ENCODE peak calls at places on chromosomes 16 and 17, in seven cellular contexts. One of them, this sample, is unnamed.

GRCh38 chr17:63686138-63686685 is 13.7 kb downstream of the LIMD2 start:
- DNase-seq in activated T-helper 1 cell treated with anti-CD3 and anti-CD28 coated beads, Interleukin-2, amount 50 U/mL, for 16 hours: no peak
- DNase-seq in mucosa of descending colon: no peak
- DNase-seq in NCI-H446 treated with DMSO at 0.1 percent for 48 hours: no peak
- DNase-seq in cardiac muscle cell: no peak
- DNase-seq in AG04450: no peak
- DNase-seq in NCI-H1436 treated with DMSO at 0.1 percent for 48 hours: no peak
- DNase-seq in this sample: no peak

GRCh38 chr17:44350733-44351226 is 5.7 kb downstream of the GRN start:
- DNase-seq in activated T-helper 1 cell treated with anti-CD3 and anti-CD28 coated beads, Interleukin-2, amount 50 U/mL, for 16 hours: peak; percentile 55
- DNase-seq in mucosa of descending colon: peak; percentile 80
- DNase-seq in NCI-H446 treated with DMSO at 0.1 percent for 48 hours: no peak
- DNase-seq in cardiac muscle cell: peak; percentile 77
- DNase-seq in AG04450: no peak
- DNase-seq in NCI-H1436 treated with DMSO at 0.1 percent for 48 hours: no peak
- DNase-seq in this sample: no peak

GRCh38 chr16:12901204-12901596 is 198 bp upstream of the SHISA9 start:
- DNase-seq in activated T-helper 1 cell treated with anti-CD3 and anti-CD28 coated beads, Interleukin-2, amount 50 U/mL, for 16 hours: no peak
- DNase-seq in mucosa of descending colon: peak; percentile 36
- DNase-seq in NCI-H446 treated with DMSO at 0.1 percent for 48 hours: no peak
- DNase-seq in cardiac muscle cell: peak; percentile 51
- DNase-seq in AG04450: no peak
- DNase-seq in NCI-H1436 treated with DMSO at 0.1 percent for 48 hours: no peak
- DNase-seq in this sample: no peak

GRCh38 chr16:19138601-19139000 is 24.8 kb downstream of the ITPRIPL2 start:
- DNase-seq in activated T-helper 1 cell treated with anti-CD3 and anti-CD28 coated beads, Interleukin-2, amount 50 U/mL, for 16 hours: no peak
- DNase-seq in mucosa of descending colon: peak; percentile 51
- DNase-seq in NCI-H446 treated with DMSO at 0.1 percent for 48 hours: no peak
- DNase-seq in cardiac muscle cell: no peak
- DNase-seq in AG04450: peak; percentile 73
- DNase-seq in NCI-H1436 treated with DMSO at 0.1 percent for 48 hours: no peak
- DNase-seq in this sample: no peak

GRCh38 chr16:57998484-57998883 is 2.0 kb downstream of the ZNF319 start:
- DNase-seq in activated T-helper 1 cell treated with anti-CD3 and anti-CD28 coated beads, Interleukin-2, amount 50 U/mL, for 16 hours: no peak
- DNase-seq in mucosa of descending colon: peak; percentile 65
- DNase-seq in NCI-H446 treated with DMSO at 0.1 percent for 48 hours: no peak
- DNase-seq in cardiac muscle cell: no peak
- DNase-seq in AG04450: no peak
- DNase-seq in NCI-H1436 treated with DMSO at 0.1 percent for 48 hours: no peak
- DNase-seq in this sample: no peak

GRCh38 chr17:42518755-42519545 is 17.1 kb upstream of the NAGLU start:
- DNase-seq in activated T-helper 1 cell treated with anti-CD3 and anti-CD28 coated beads, Interleukin-2, amount 50 U/mL, for 16 hours: no peak
- DNase-seq in mucosa of descending colon: peak; percentile 89
- DNase-seq in NCI-H446 treated with DMSO at 0.1 percent for 48 hours: peak; percentile 23
- DNase-seq in cardiac muscle cell: no peak
- DNase-seq in AG04450: no peak
- DNase-seq in NCI-H1436 treated with DMSO at 0.1 percent for 48 hours: no peak
- DNase-seq in this sample: peak; percentile 46

GRCh38 chr16:29805232-29806095 is 865 bp upstream of the MAZ start:
- DNase-seq in activated T-helper 1 cell treated with anti-CD3 and anti-CD28 coated beads, Interleukin-2, amount 50 U/mL, for 16 hours: peak; percentile 95
- DNase-seq in mucosa of descending colon: peak; percentile 98
- DNase-seq in NCI-H446 treated with DMSO at 0.1 percent for 48 hours: peak; percentile 95
- DNase-seq in cardiac muscle cell: peak; percentile 96
- DNase-seq in AG04450: peak; percentile 93
- DNase-seq in NCI-H1436 treated with DMSO at 0.1 percent for 48 hours: peak; percentile 82
- DNase-seq in this sample: peak; percentile 93

GRCh38 chr17:17425591-17425990 is 51.2 kb upstream of the MED9 start:
- DNase-seq in activated T-helper 1 cell treated with anti-CD3 and anti-CD28 coated beads, Interleukin-2, amount 50 U/mL, for 16 hours: no peak
- DNase-seq in mucosa of descending colon: no peak
- DNase-seq in NCI-H446 treated with DMSO at 0.1 percent for 48 hours: no peak
- DNase-seq in cardiac muscle cell: no peak
- DNase-seq in AG04450: no peak
- DNase-seq in NCI-H1436 treated with DMSO at 0.1 percent for 48 hours: no peak
- DNase-seq in this sample: no peak

GRCh38 chr16:54879681-54880080 is 51.0 kb upstream of the IRX5 start:
- DNase-seq in activated T-helper 1 cell treated with anti-CD3 and anti-CD28 coated beads, Interleukin-2, amount 50 U/mL, for 16 hours: no peak
- DNase-seq in mucosa of descending colon: no peak
- DNase-seq in NCI-H446 treated with DMSO at 0.1 percent for 48 hours: no peak
- DNase-seq in cardiac muscle cell: no peak
- DNase-seq in AG04450: no peak
- DNase-seq in NCI-H1436 treated with DMSO at 0.1 percent for 48 hours: no peak
- DNase-seq in this sample: no peak

GRCh38 chr16:3912897-3913296 is 32.4 kb upstream of the CREBBP start:
- DNase-seq in activated T-helper 1 cell treated with anti-CD3 and anti-CD28 coated beads, Interleukin-2, amount 50 U/mL, for 16 hours: no peak
- DNase-seq in mucosa of descending colon: no peak
- DNase-seq in NCI-H446 treated with DMSO at 0.1 percent for 48 hours: no peak
- DNase-seq in cardiac muscle cell: no peak
- DNase-seq in AG04450: no peak
- DNase-seq in NCI-H1436 treated with DMSO at 0.1 percent for 48 hours: no peak
- DNase-seq in this sample: no peak

GRCh38 chr16:59698341-59698979 is 964.3 kb upstream of the GOT2 start:
- DNase-seq in activated T-helper 1 cell treated with anti-CD3 and anti-CD28 coated beads, Interleukin-2, amount 50 U/mL, for 16 hours: no peak
- DNase-seq in mucosa of descending colon: no peak
- DNase-seq in NCI-H446 treated with DMSO at 0.1 percent for 48 hours: no peak
- DNase-seq in cardiac muscle cell: no peak
- DNase-seq in AG04450: no peak
- DNase-seq in NCI-H1436 treated with DMSO at 0.1 percent for 48 hours: no peak
- DNase-seq in this sample: peak; percentile 67

GRCh38 chr17:55814377-55814776 is 63.5 kb downstream of the PCTP start:
- DNase-seq in activated T-helper 1 cell treated with anti-CD3 and anti-CD28 coated beads, Interleukin-2, amount 50 U/mL, for 16 hours: no peak
- DNase-seq in mucosa of descending colon: no peak
- DNase-seq in NCI-H446 treated with DMSO at 0.1 percent for 48 hours: no peak
- DNase-seq in cardiac muscle cell: no peak
- DNase-seq in AG04450: no peak
- DNase-seq in NCI-H1436 treated with DMSO at 0.1 percent for 48 hours: no peak
- DNase-seq in this sample: no peak

GRCh38 chr16:5309946-5310611 is 212.5 kb upstream of the EEF2KMT start:
- DNase-seq in activated T-helper 1 cell treated with anti-CD3 and anti-CD28 coated beads, Interleukin-2, amount 50 U/mL, for 16 hours: no peak
- DNase-seq in mucosa of descending colon: peak; percentile 61
- DNase-seq in NCI-H446 treated with DMSO at 0.1 percent for 48 hours: no peak
- DNase-seq in cardiac muscle cell: no peak
- DNase-seq in AG04450: no peak
- DNase-seq in NCI-H1436 treated with DMSO at 0.1 percent for 48 hours: no peak
- DNase-seq in this sample: no peak

GRCh38 chr17:45060382-45060823 is 714 bp upstream of the NMT1 start:
- DNase-seq in activated T-helper 1 cell treated with anti-CD3 and anti-CD28 coated beads, Interleukin-2, amount 50 U/mL, for 16 hours: no peak
- DNase-seq in mucosa of descending colon: no peak
- DNase-seq in NCI-H446 treated with DMSO at 0.1 percent for 48 hours: no peak
- DNase-seq in cardiac muscle cell: no peak
- DNase-seq in AG04450: no peak
- DNase-seq in NCI-H1436 treated with DMSO at 0.1 percent for 48 hours: no peak
- DNase-seq in this sample: no peak

GRCh38 chr17:9350083-9350482 is 225.5 kb downstream of the STX8 start:
- DNase-seq in activated T-helper 1 cell treated with anti-CD3 and anti-CD28 coated beads, Interleukin-2, amount 50 U/mL, for 16 hours: no peak
- DNase-seq in mucosa of descending colon: no peak
- DNase-seq in NCI-H446 treated with DMSO at 0.1 percent for 48 hours: no peak
- DNase-seq in cardiac muscle cell: no peak
- DNase-seq in AG04450: peak; percentile 78
- DNase-seq in NCI-H1436 treated with DMSO at 0.1 percent for 48 hours: no peak
- DNase-seq in this sample: no peak

GRCh38 chr17:2232244-2232638 is 71.3 kb downstream of the SMG6 start:
- DNase-seq in activated T-helper 1 cell treated with anti-CD3 and anti-CD28 coated beads, Interleukin-2, amount 50 U/mL, for 16 hours: no peak
- DNase-seq in mucosa of descending colon: no peak
- DNase-seq in NCI-H446 treated with DMSO at 0.1 percent for 48 hours: no peak
- DNase-seq in cardiac muscle cell: no peak
- DNase-seq in AG04450: no peak
- DNase-seq in NCI-H1436 treated with DMSO at 0.1 percent for 48 hours: no peak
- DNase-seq in this sample: no peak